ENCODE peak calls at places on chromosomes 4 and X, in five cellular contexts. L is epithelial cell of prostate, S is testis, C is adrenal gland, I is hepatocyte. W is an unnamed sample.

GRCh38 chr4:40321671-40322131 is 13.4 kb upstream of the CHRNA9 start:
- DNase-seq in L (no peak), S (no peak), C (no peak), I (no peak), W (peak; percentile 66)

GRCh38 chr4:95676190-95676589 is 127.4 kb upstream of the UNC5C start:
- DNase-seq in L (no peak), S (no peak), C (no peak), I (no peak), W (no peak)

GRCh38 chrX:64204701-64205440 is 637 bp downstream of the AMER1 start:
- DNase-seq in L (no peak), S (peak; percentile 36), C (peak; percentile 65), I (peak; percentile 44), W (peak; percentile 12)

GRCh38 chrX:23820235-23820782 is 37.3 kb downstream of the SAT1 start:
- DNase-seq in L (no peak), S (no peak), C (no peak), I (no peak), W (no peak)

GRCh38 chr4:152243890-152244595 is 291.8 kb downstream of the FBXW7 start:
- DNase-seq in L (no peak), S (no peak), C (peak; percentile 34), I (no peak), W (peak; percentile 16)

GRCh38 chr4:170386511-170386910 is 296.8 kb upstream of the AADAT start:
- DNase-seq in L (no peak), S (no peak), C (no peak), I (no peak), W (no peak)

GRCh38 chr4:38574559-38575333 is 89.3 kb upstream of the KLF3 start:
- DNase-seq in L (no peak), S (no peak), C (no peak), I (no peak), W (no peak)

GRCh38 chr4:56666279-56666678 is 14.8 kb downstream of the HOPX start:
- DNase-seq in L (no peak), S (no peak), C (no peak), I (no peak), W (no peak)

GRCh38 chrX:129769467-129770154 is 10.1 kb upstream of the SASH3 start:
- DNase-seq in L (no peak), S (no peak), C (no peak), I (no peak), W (no peak)

GRCh38 chr4:74364649-74365491 is at the start of gene EREG:
- DNase-seq in L (no peak), S (peak; percentile 15), C (no peak), I (peak; percentile 45), W (peak; percentile 46)

GRCh38 chr4:152021788-152022438 is 261.1 kb upstream of the GATB start:
- DNase-seq in L (no peak), S (no peak), C (no peak), I (no peak), W (no peak)

GRCh38 chr4:138348055-138348454 is 105.9 kb upstream of the SLC7A11 start:
- DNase-seq in L (peak; percentile 43), S (no peak), C (no peak), I (peak; percentile 7), W (peak; percentile 81)

GRCh38 chr4:109321232-109321631 is 18.8 kb upstream of the COL25A1 start:
- DNase-seq in L (no peak), S (no peak), C (no peak), I (no peak), W (no peak)

GRCh38 chrX:37652053-37652452 is 33.5 kb upstream of the XK start:
- DNase-seq in L (no peak), S (no peak), C (no peak), I (no peak), W (peak; percentile 22)

GRCh38 chr4:156870166-156870565 is 101.4 kb downstream of the PDGFC start:
- DNase-seq in L (no peak), S (no peak), C (no peak), I (no peak), W (no peak)

GRCh38 chrX:10101269-10101668 is 55.5 kb upstream of the CLCN4 start:
- DNase-seq in L (no peak), S (no peak), C (no peak), I (no peak), W (no peak)

GRCh38 chr4:171067422-171067821 is 745.8 kb upstream of the GALNTL6 start:
- DNase-seq in L (no peak), S (no peak), C (no peak), I (no peak), W (no peak)

GRCh38 chr4:113637363-113637762 is 124.2 kb downstream of the CAMK2D start:
- DNase-seq in L (no peak), S (no peak), C (no peak), I (no peak), W (no peak)

GRCh38 chr4:150867148-150867547 is 147.9 kb downstream of the LRBA start:
- DNase-seq in L (peak; percentile 26), S (peak; percentile 43), C (peak; percentile 32), I (peak; percentile 90), W (peak; percentile 71)

GRCh38 chrX:83469551-83469950 is 38.5 kb upstream of the POU3F4 start:
- DNase-seq in L (no peak), S (peak; percentile 30), C (peak; percentile 33), I (peak; percentile 21), W (no peak)

GRCh38 chr4:126124817-126125216 is 810.1 kb downstream of the FAT4 start:
- DNase-seq in L (no peak), S (no peak), C (no peak), I (no peak), W (no peak)

GRCh38 chrX:38638952-38639529 is 77.7 kb downstream of the TSPAN7 start:
- DNase-seq in L (no peak), S (no peak), C (no peak), I (no peak), W (no peak)

GRCh38 chrX:26889574-26889973 is 573.6 kb downstream of the PPP4R3C start:
- DNase-seq in L (no peak), S (no peak), C (no peak), I (no peak), W (no peak)

GRCh38 chr4:106032851-106033286 is 137.6 kb downstream of the NPNT start:
- DNase-seq in L (peak; percentile 12), S (no peak), C (no peak), I (no peak), W (peak; percentile 62)

GRCh38 chr4:140928880-140929279 is 172.7 kb upstream of the TBC1D9 start:
- DNase-seq in L (no peak), S (no peak), C (no peak), I (no peak), W (no peak)

GRCh38 chr4:162499478-162499877 is 335.7 kb upstream of the FSTL5 start:
- DNase-seq in L (no peak), S (no peak), C (no peak), I (no peak), W (no peak)

GRCh38 chrX:103918050-103918449 is 44.4 kb upstream of the TMSB15B start:
- DNase-seq in L (no peak), S (peak; percentile 70), C (peak; percentile 22), I (peak; percentile 71), W (peak; percentile 45)

GRCh38 chr4:103012594-103012993 is 6.9 kb downstream of the SLC9B1 start:
- DNase-seq in L (no peak), S (no peak), C (no peak), I (no peak), W (no peak)

DNA sequence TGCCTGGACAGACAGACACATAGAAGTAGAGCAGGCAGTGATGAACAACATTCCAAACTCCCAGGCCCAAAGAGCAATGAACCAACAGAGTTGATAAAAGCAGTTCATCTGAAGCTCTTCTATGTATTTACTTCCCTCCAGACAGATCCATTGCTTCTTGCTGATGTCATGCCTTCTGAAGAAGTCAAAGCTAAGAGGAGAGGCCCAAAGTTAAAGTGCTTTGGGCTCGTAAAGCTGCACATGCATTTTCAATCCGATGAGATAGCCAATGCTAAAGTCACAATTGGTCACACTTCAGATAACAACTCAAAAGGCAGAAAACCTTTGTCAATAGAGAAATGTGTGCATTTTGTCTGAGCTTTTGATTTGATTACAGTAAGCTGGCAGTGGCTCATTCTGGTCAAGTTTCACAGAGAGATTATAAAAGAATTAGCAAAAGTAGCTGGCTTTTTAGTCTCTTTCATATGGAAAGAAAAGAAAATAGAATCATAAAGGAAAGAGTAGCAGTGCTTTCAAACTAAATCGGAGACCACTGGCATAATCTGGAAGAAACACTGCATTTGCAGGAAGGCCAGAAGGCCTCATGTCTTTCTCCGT is 82.0 kb downstream of the GPC4 start:
- DNase-seq in L (no peak), S (no peak), C (no peak), I (no peak), W (no peak)
- H3K27ac ChIP-seq in L (no peak overlapping the region), S (no peak overlapping the region), C (no peak overlapping the region), I (no peak overlapping the region), W (no peak overlapping the region)

GRCh38 chr4:99463566-99463965 is 28.4 kb upstream of the ADH7 start:
- DNase-seq in L (peak; percentile 2), S (no peak), C (no peak), I (no peak), W (no peak)
- H3K27ac ChIP-seq in L (peak overlapping the region; percentile 11), S (no peak overlapping the region), C (no peak overlapping the region), I (no peak overlapping the region), W (no peak overlapping the region)

GRCh38 chrX:41002021-41002420 is 83.2 kb upstream of the USP9X start:
- DNase-seq in L (no peak), S (no peak), C (no peak), I (peak; percentile 24), W (no peak)

GRCh38 chrX:40998123-40998522 is 87.1 kb upstream of the USP9X start:
- DNase-seq in L (no peak), S (no peak), C (peak; percentile 51), I (no peak), W (no peak)

GRCh38 chrX:41001327-41001726 is 83.9 kb upstream of the USP9X start:
- DNase-seq in L (no peak), S (no peak), C (no peak), I (peak; percentile 25), W (no peak)

GRCh38 chrX:40996886-40997530 is 88.2 kb upstream of the USP9X start:
- DNase-seq in L (peak; percentile 2), S (no peak), C (peak; percentile 27), I (peak; percentile 78), W (peak; percentile 53)
- H3K27ac ChIP-seq in L (no peak overlapping the region), S (no peak overlapping the region), C (no peak overlapping the region), I (peak overlapping the region; percentile 64), W (no peak overlapping the region)

GRCh38 chr4:61468091-61468720 is 268.1 kb downstream of the ADGRL3 start:
- DNase-seq in L (peak; percentile 77), S (no peak), C (no peak), I (peak; percentile 26), W (peak; percentile 84)
- H3K27ac ChIP-seq in L (peak overlapping the region; percentile 83), S (no peak overlapping the region), C (no peak overlapping the region), I (no peak overlapping the region), W (no peak overlapping the region)

DNA sequence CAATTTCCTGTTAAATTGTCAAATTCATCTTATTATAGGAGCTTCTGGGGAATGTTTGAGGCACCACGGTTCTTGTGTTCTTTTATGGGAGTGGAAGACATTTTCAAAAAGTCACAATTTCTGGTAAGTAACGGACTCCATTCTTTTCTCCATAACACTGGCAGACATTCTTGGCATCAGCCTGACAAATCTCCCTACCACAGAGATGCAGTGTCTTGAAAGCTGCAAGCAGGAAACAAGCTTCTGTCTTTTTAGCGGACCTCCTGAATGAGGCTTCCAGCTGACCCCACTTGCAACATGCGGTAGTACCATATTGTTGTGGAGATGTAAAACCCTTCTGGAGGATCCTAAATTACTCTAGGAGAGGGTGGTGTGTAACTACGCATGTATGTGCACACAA is 129.9 kb downstream of the MGST2 start:
- DNase-seq in L (no peak), S (no peak), C (no peak), I (no peak), W (no peak)
- H3K27ac ChIP-seq in L (no peak overlapping the region), S (no peak overlapping the region), C (no peak overlapping the region), I (no peak overlapping the region), W (no peak overlapping the region)

W was measured in foreskin keratinocyte.